ENCODE peak calls at places on chromosome 16, in eight cellular contexts. One of them, this sample, is unnamed.

GRCh38 chr16:1137604-1138003 is 15.3 kb upstream of the CACNA1H start:
- DNase-seq in right atrium auricular region: no peak
- DNase-seq in AG09309: no peak
- DNase-seq in tibial artery: no peak
- DNase-seq in AG10803: peak
- DNase-seq in endothelial cell: no peak
- DNase-seq in IMR-90: peak
- DNase-seq in thyroid gland: no peak
- DNase-seq in this sample: no peak

GRCh38 chr16:2811703-2812471 is 5.2 kb upstream of the PRSS21 start:
- DNase-seq in right atrium auricular region: no peak
- DNase-seq in AG10803: no peak
- DNase-seq in endothelial cell: no peak
- DNase-seq in thyroid gland: no peak
- DNase-seq in tibial artery: no peak
- DNase-seq in AG09309: no peak
- DNase-seq in IMR-90: no peak
- DNase-seq in this sample: no peak

GRCh38 chr16:21037168-21037567 is 113.5 kb downstream of the DNAH3 start:
- DNase-seq in AG09309: no peak
- DNase-seq in AG10803: no peak
- DNase-seq in right atrium auricular region: no peak
- DNase-seq in IMR-90: no peak
- DNase-seq in thyroid gland: no peak
- DNase-seq in endothelial cell: no peak
- DNase-seq in tibial artery: no peak
- DNase-seq in this sample: no peak

GRCh38 chr16:78434401-78434800 is 334.9 kb downstream of the WWOX start:
- DNase-seq in AG09309: no peak
- DNase-seq in endothelial cell: no peak
- DNase-seq in AG10803: no peak
- DNase-seq in IMR-90: no peak
- DNase-seq in right atrium auricular region: no peak
- DNase-seq in thyroid gland: peak
- DNase-seq in tibial artery: no peak
- DNase-seq in this sample: no peak

GRCh38 chr16:74837056-74837455 is 62.4 kb upstream of the FA2H start:
- DNase-seq in right atrium auricular region: no peak
- DNase-seq in IMR-90: no peak
- DNase-seq in endothelial cell: no peak
- DNase-seq in AG10803: no peak
- DNase-seq in AG09309: no peak
- DNase-seq in tibial artery: no peak
- DNase-seq in thyroid gland: peak
- DNase-seq in this sample: no peak

GRCh38 chr16:51982715-51983680 is 563.9 kb downstream of the TOX3 start:
- DNase-seq in thyroid gland: peak
- DNase-seq in tibial artery: no peak
- DNase-seq in right atrium auricular region: no peak
- DNase-seq in AG10803: peak
- DNase-seq in AG09309: peak
- DNase-seq in IMR-90: peak
- DNase-seq in endothelial cell: peak
- DNase-seq in this sample: no peak

GRCh38 chr16:57694556-57695377 is at the start of gene DRC7:
- DNase-seq in IMR-90: peak
- DNase-seq in tibial artery: no peak
- DNase-seq in endothelial cell: peak
- DNase-seq in AG10803: no peak
- DNase-seq in AG09309: no peak
- DNase-seq in thyroid gland: peak
- DNase-seq in right atrium auricular region: no peak
- DNase-seq in this sample: peak

GRCh38 chr16:49061315-49061714 is 220.3 kb downstream of the CBLN1 start:
- DNase-seq in right atrium auricular region: no peak
- DNase-seq in AG09309: no peak
- DNase-seq in endothelial cell: no peak
- DNase-seq in tibial artery: no peak
- DNase-seq in IMR-90: no peak
- DNase-seq in AG10803: no peak
- DNase-seq in thyroid gland: peak
- DNase-seq in this sample: no peak

GRCh38 chr16:46947900-46948547 is 25.4 kb downstream of the DNAJA2 start:
- DNase-seq in AG10803: peak
- DNase-seq in right atrium auricular region: no peak
- DNase-seq in IMR-90: peak
- DNase-seq in AG09309: no peak
- DNase-seq in thyroid gland: peak
- DNase-seq in tibial artery: no peak
- DNase-seq in endothelial cell: peak
- DNase-seq in this sample: no peak

GRCh38 chr16:56610017-56610608 is 1.7 kb downstream of the MT2A start:
- DNase-seq in tibial artery: peak
- DNase-seq in AG10803: peak
- DNase-seq in right atrium auricular region: peak
- DNase-seq in thyroid gland: peak
- DNase-seq in endothelial cell: no peak
- DNase-seq in IMR-90: peak
- DNase-seq in AG09309: peak
- DNase-seq in this sample: no peak

GRCh38 chr16:56886296-56886695 is 21.3 kb downstream of the SLC12A3 start:
- DNase-seq in right atrium auricular region: no peak
- DNase-seq in thyroid gland: no peak
- DNase-seq in AG10803: no peak
- DNase-seq in IMR-90: no peak
- DNase-seq in tibial artery: no peak
- DNase-seq in endothelial cell: no peak
- DNase-seq in AG09309: no peak
- DNase-seq in this sample: no peak

GRCh38 chr16:84049403-84050060 is 6.9 kb upstream of the SLC38A8 start:
- DNase-seq in AG10803: no peak
- DNase-seq in tibial artery: no peak
- DNase-seq in thyroid gland: no peak
- DNase-seq in endothelial cell: no peak
- DNase-seq in IMR-90: no peak
- DNase-seq in right atrium auricular region: no peak
- DNase-seq in AG09309: no peak
- DNase-seq in this sample: no peak

GRCh38 chr16:84048871-84049270 is 6.3 kb upstream of the SLC38A8 start:
- DNase-seq in AG09309: no peak
- DNase-seq in thyroid gland: no peak
- DNase-seq in right atrium auricular region: no peak
- DNase-seq in AG10803: no peak
- DNase-seq in tibial artery: no peak
- DNase-seq in IMR-90: no peak
- DNase-seq in endothelial cell: no peak
- DNase-seq in this sample: no peak

GRCh38 chr16:84047626-84048025 is 5.0 kb upstream of the SLC38A8 start:
- DNase-seq in right atrium auricular region: no peak
- DNase-seq in thyroid gland: no peak
- DNase-seq in AG09309: no peak
- DNase-seq in AG10803: no peak
- DNase-seq in IMR-90: no peak
- DNase-seq in tibial artery: no peak
- DNase-seq in endothelial cell: no peak
- DNase-seq in this sample: no peak

GRCh38 chr16:84047206-84047605 is 4.6 kb upstream of the SLC38A8 start:
- DNase-seq in AG09309: no peak
- DNase-seq in thyroid gland: no peak
- DNase-seq in right atrium auricular region: no peak
- DNase-seq in endothelial cell: no peak
- DNase-seq in AG10803: no peak
- DNase-seq in tibial artery: no peak
- DNase-seq in IMR-90: no peak
- DNase-seq in this sample: no peak

GRCh38 chr16:84048306-84048705 is 5.7 kb upstream of the SLC38A8 start:
- DNase-seq in AG10803: no peak
- DNase-seq in thyroid gland: no peak
- DNase-seq in IMR-90: no peak
- DNase-seq in right atrium auricular region: no peak
- DNase-seq in tibial artery: no peak
- DNase-seq in endothelial cell: no peak
- DNase-seq in AG09309: no peak
- DNase-seq in this sample: no peak
- TF ChIP-seq CTCF in AG10803: no peak
- TF ChIP-seq CTCF in thyroid gland: no peak
- TF ChIP-seq CTCF in IMR-90: no peak
- TF ChIP-seq CTCF in right atrium auricular region: no peak
- TF ChIP-seq CTCF in tibial artery: no peak
- TF ChIP-seq CTCF in endothelial cell: no peak
- TF ChIP-seq CTCF in AG09309: peak
- TF ChIP-seq CTCF in this sample: no peak

GRCh38 chr16:79850348-79850747 is 249.8 kb upstream of the MAF start:
- DNase-seq in thyroid gland: peak
- DNase-seq in AG10803: no peak
- DNase-seq in endothelial cell: no peak
- DNase-seq in tibial artery: no peak
- DNase-seq in right atrium auricular region: no peak
- DNase-seq in AG09309: no peak
- DNase-seq in IMR-90: no peak
- DNase-seq in this sample: no peak

GRCh38 chr16:79845734-79846135 is 245.2 kb upstream of the MAF start:
- DNase-seq in tibial artery: no peak
- DNase-seq in IMR-90: no peak
- DNase-seq in thyroid gland: no peak
- DNase-seq in right atrium auricular region: no peak
- DNase-seq in endothelial cell: no peak
- DNase-seq in AG09309: no peak
- DNase-seq in AG10803: no peak
- DNase-seq in this sample: no peak

GRCh38 chr16:79847101-79847500 is 246.6 kb upstream of the MAF start:
- DNase-seq in AG10803: no peak
- DNase-seq in endothelial cell: no peak
- DNase-seq in AG09309: no peak
- DNase-seq in IMR-90: no peak
- DNase-seq in right atrium auricular region: no peak
- DNase-seq in thyroid gland: no peak
- DNase-seq in tibial artery: no peak
- DNase-seq in this sample: no peak

GRCh38 chr16:79847569-79847968 is 247.0 kb upstream of the MAF start:
- DNase-seq in endothelial cell: no peak
- DNase-seq in thyroid gland: no peak
- DNase-seq in tibial artery: no peak
- DNase-seq in AG09309: no peak
- DNase-seq in right atrium auricular region: no peak
- DNase-seq in IMR-90: no peak
- DNase-seq in AG10803: no peak
- DNase-seq in this sample: no peak

GRCh38 chr16:79848739-79849518 is 248.4 kb upstream of the MAF start:
- DNase-seq in thyroid gland: peak
- DNase-seq in AG09309: no peak
- DNase-seq in IMR-90: no peak
- DNase-seq in AG10803: no peak
- DNase-seq in endothelial cell: no peak
- DNase-seq in tibial artery: no peak
- DNase-seq in right atrium auricular region: no peak
- DNase-seq in this sample: no peak
- TF ChIP-seq CTCF in thyroid gland: no peak
- TF ChIP-seq CTCF in AG09309: no peak
- TF ChIP-seq CTCF in IMR-90: no peak
- TF ChIP-seq CTCF in AG10803: no peak
- TF ChIP-seq CTCF in endothelial cell: no peak
- TF ChIP-seq CTCF in tibial artery: no peak
- TF ChIP-seq CTCF in right atrium auricular region: no peak
- TF ChIP-seq CTCF in this sample: no peak

GRCh38 chr16:24950275-24950674 is 64.9 kb downstream of the ARHGAP17 start:
- DNase-seq in endothelial cell: no peak
- DNase-seq in IMR-90: peak
- DNase-seq in AG10803: peak
- DNase-seq in thyroid gland: no peak
- DNase-seq in right atrium auricular region: no peak
- DNase-seq in AG09309: peak
- DNase-seq in tibial artery: no peak
- DNase-seq in this sample: no peak

GRCh38 chr16:24953721-24954120 is 61.4 kb downstream of the ARHGAP17 start:
- DNase-seq in thyroid gland: no peak
- DNase-seq in AG09309: no peak
- DNase-seq in tibial artery: no peak
- DNase-seq in AG10803: no peak
- DNase-seq in endothelial cell: no peak
- DNase-seq in right atrium auricular region: no peak
- DNase-seq in IMR-90: no peak
- DNase-seq in this sample: no peak

GRCh38 chr16:24957887-24958286 is 57.3 kb downstream of the ARHGAP17 start:
- DNase-seq in tibial artery: no peak
- DNase-seq in endothelial cell: no peak
- DNase-seq in right atrium auricular region: no peak
- DNase-seq in thyroid gland: no peak
- DNase-seq in AG10803: no peak
- DNase-seq in IMR-90: no peak
- DNase-seq in AG09309: no peak
- DNase-seq in this sample: no peak

GRCh38 chr16:24954137-24954536 is 61.0 kb downstream of the ARHGAP17 start:
- DNase-seq in IMR-90: no peak
- DNase-seq in endothelial cell: no peak
- DNase-seq in AG10803: no peak
- DNase-seq in AG09309: no peak
- DNase-seq in tibial artery: no peak
- DNase-seq in right atrium auricular region: no peak
- DNase-seq in thyroid gland: no peak
- DNase-seq in this sample: no peak

DNA sequence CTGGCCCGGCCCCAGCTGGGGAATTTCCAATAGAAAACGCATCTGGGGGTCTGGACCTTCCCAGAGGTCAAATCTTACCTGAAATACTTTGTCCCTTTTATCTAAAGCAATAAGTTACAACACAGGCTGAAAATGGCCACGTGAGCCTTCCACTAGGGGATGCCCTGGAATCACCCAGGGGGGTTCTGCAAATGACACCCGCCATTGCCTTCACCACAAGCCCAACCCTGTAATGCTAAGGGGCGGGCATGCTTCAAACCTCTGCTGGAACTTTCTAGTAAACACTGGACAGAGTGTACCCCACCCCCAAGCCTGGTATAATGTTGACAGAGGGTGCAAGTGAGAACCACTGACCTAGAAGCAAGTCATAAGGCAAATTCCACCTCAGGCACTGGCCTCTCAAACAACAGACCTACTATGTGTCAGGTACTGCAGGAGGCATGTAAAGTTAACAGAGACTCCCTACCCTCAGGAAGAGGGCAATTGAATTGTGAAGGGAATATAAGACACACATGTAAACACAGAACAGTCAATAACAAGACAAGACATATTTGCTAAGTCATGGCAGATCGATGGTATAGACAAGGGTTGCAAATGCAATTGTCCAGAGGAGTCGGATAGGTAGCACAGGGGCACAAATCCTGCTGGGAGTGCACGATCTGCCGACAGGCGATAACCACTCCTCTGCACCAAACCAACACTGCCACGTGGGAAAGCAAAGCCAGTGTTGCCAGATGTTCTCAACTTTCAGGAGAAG is 59.0 kb downstream of the ARHGAP17 start:
- DNase-seq in endothelial cell: no peak
- DNase-seq in thyroid gland: no peak
- DNase-seq in IMR-90: no peak
- DNase-seq in right atrium auricular region: no peak
- DNase-seq in AG10803: peak
- DNase-seq in AG09309: no peak
- DNase-seq in tibial artery: no peak
- DNase-seq in this sample: no peak
- TF ChIP-seq CTCF in endothelial cell: no peak
- TF ChIP-seq CTCF in thyroid gland: no peak
- TF ChIP-seq CTCF in IMR-90: no peak
- TF ChIP-seq CTCF in right atrium auricular region: no peak
- TF ChIP-seq CTCF in AG10803: peak
- TF ChIP-seq CTCF in AG09309: no peak
- TF ChIP-seq CTCF in tibial artery: no peak
- TF ChIP-seq CTCF in this sample: no peak

GRCh38 chr16:23348579-23349469 is 46.7 kb downstream of the SCNN1B start:
- DNase-seq in tibial artery: no peak
- DNase-seq in thyroid gland: no peak
- DNase-seq in AG10803: no peak
- DNase-seq in endothelial cell: peak
- DNase-seq in right atrium auricular region: no peak
- DNase-seq in IMR-90: no peak
- DNase-seq in AG09309: no peak
- DNase-seq in this sample: no peak
- TF ChIP-seq CTCF in tibial artery: no peak
- TF ChIP-seq CTCF in thyroid gland: no peak
- TF ChIP-seq CTCF in AG10803: peak
- TF ChIP-seq CTCF in endothelial cell: no peak
- TF ChIP-seq CTCF in right atrium auricular region: no peak
- TF ChIP-seq CTCF in IMR-90: no peak
- TF ChIP-seq CTCF in AG09309: no peak
- TF ChIP-seq CTCF in this sample: no peak

This sample was measured in D721Med.